ENCODE peak calls at places on chromosomes 6 and 20, in ten cellular contexts. B is MV-4-11; T is Peyer's patch; F is HTR-8/SVneo; N is hepatocyte; S is uterus; I is stimulated activated CD8-positive, alpha-beta memory T cell treated with anti-CD3 and anti-CD28 coated beads, Interleukin-12 subunit alpha, Interleukin-12 subunit beta, amount 100 ng/mL, for 4 hours; W is activated gamma-delta T cell treated with Interleukin-2 at 50 U/mL for 16 hours; Z is hippocampal formation; E is HS-5. U is an unnamed sample.
A peak's percentile ranks its signal among the peaks of the same experiment; 100 is the strongest.

GRCh38 chr6:39791311-39791710 is 865 bp upstream of the DAAM2 start:
- DNase-seq in B (no peak), T (no peak), F (no peak), N (no peak), S (no peak), I (no peak), W (no peak), Z (peak; percentile 56), E (no peak), U (no peak)

GRCh38 chr6:34295721-34296120 is 46.9 kb upstream of the SMIM29 start:
- DNase-seq in B (no peak), T (no peak), F (no peak), N (no peak), S (no peak), I (no peak), W (no peak), Z (no peak), E (no peak), U (no peak)

GRCh38 chr20:9627219-9627618 is 112.8 kb downstream of the LAMP5 start:
- DNase-seq in B (no peak), T (no peak), F (no peak), N (no peak), S (no peak), I (no peak), W (no peak), Z (no peak), E (no peak), U (no peak)

GRCh38 chr6:41209547-41209951 is 8.6 kb upstream of the TREML2 start:
- DNase-seq in B (no peak), T (no peak), F (no peak), N (peak; percentile 35), S (no peak), I (no peak), W (no peak), Z (no peak), E (no peak), U (no peak)

GRCh38 chr6:107101661-107102413 is 13.5 kb downstream of the BEND3 start:
- DNase-seq in B (no peak), T (peak; percentile 13), F (no peak), N (no peak), S (no peak), I (no peak), W (no peak), Z (no peak), E (no peak), U (no peak)

GRCh38 chr6:26593278-26594127 is 3.2 kb upstream of the ABT1 start:
- DNase-seq in B (peak; percentile 52), T (no peak), F (no peak), N (no peak), S (no peak), I (no peak), W (no peak), Z (no peak), E (no peak), U (no peak)

GRCh38 chr20:2631228-2631627 is 21.2 kb upstream of the NOP56 start:
- DNase-seq in B (no peak), T (no peak), F (no peak), N (no peak), S (no peak), I (no peak), W (no peak), Z (no peak), E (no peak), U (no peak)

GRCh38 chr6:37456126-37456525 is 23.1 kb downstream of the CMTR1 start:
- DNase-seq in B (no peak), T (no peak), F (no peak), N (no peak), S (no peak), I (no peak), W (no peak), Z (no peak), E (peak; percentile 83), U (no peak)

GRCh38 chr6:105798057-105798456 is 288.1 kb upstream of the PRDM1 start:
- DNase-seq in B (no peak), T (no peak), F (no peak), N (no peak), S (peak; percentile 31), I (no peak), W (no peak), Z (no peak), E (no peak), U (no peak)

GRCh38 chr6:38248500-38249234 is 391.1 kb downstream of the BTBD9 start:
- DNase-seq in B (no peak), T (no peak), F (peak; percentile 68), N (no peak), S (no peak), I (no peak), W (no peak), Z (no peak), E (no peak), U (no peak)

GRCh38 chr6:89692256-89692655 is 53.7 kb upstream of the LYRM2 start:
- DNase-seq in B (no peak), T (no peak), F (no peak), N (no peak), S (no peak), I (no peak), W (no peak), Z (no peak), E (no peak), U (no peak)

GRCh38 chr6:29014729-29015608 is 9.9 kb upstream of the ZNF311 start:
- DNase-seq in B (no peak), T (no peak), F (no peak), N (no peak), S (no peak), I (no peak), W (no peak), Z (no peak), E (no peak), U (no peak)

GRCh38 chr20:25867776-25868649 is 171.4 kb upstream of the ZNF337 start:
- DNase-seq in B (no peak), T (peak; percentile 72), F (no peak), N (peak; percentile 64), S (peak; percentile 74), I (no peak), W (no peak), Z (peak; percentile 80), E (no peak), U (peak; percentile 38)

GRCh38 chr20:63908008-63908682 is 13.2 kb downstream of the DNAJC5 start:
- DNase-seq in B (peak; percentile 29), T (peak; percentile 89), F (no peak), N (peak; percentile 49), S (no peak), I (no peak), W (no peak), Z (no peak), E (no peak), U (no peak)

GRCh38 chr20:12925214-12925755 is 83.5 kb upstream of the SPTLC3 start:
- DNase-seq in B (peak; percentile 91), T (peak; percentile 52), F (peak; percentile 48), N (peak; percentile 87), S (peak; percentile 28), I (no peak), W (peak; percentile 12), Z (peak; percentile 90), E (peak; percentile 49), U (no peak)

GRCh38 chr6:52724041-52724405 is 39.3 kb downstream of the GSTA2 start:
- DNase-seq in B (no peak), T (no peak), F (no peak), N (no peak), S (no peak), I (no peak), W (no peak), Z (no peak), E (no peak), U (no peak)

GRCh38 chr6:37306026-37306425 is 47.8 kb upstream of the RNF8 start:
- DNase-seq in B (no peak), T (no peak), F (no peak), N (no peak), S (no peak), I (no peak), W (no peak), Z (no peak), E (no peak), U (no peak)

GRCh38 chr6:16759181-16759645 is 2.0 kb downstream of the ATXN1 start:
- DNase-seq in B (no peak), T (no peak), F (no peak), N (peak; percentile 13), S (no peak), I (no peak), W (no peak), Z (peak; percentile 69), E (no peak), U (no peak)

GRCh38 chr6:139117734-139118133 is 17.1 kb upstream of the HECA start:
- DNase-seq in B (no peak), T (no peak), F (no peak), N (no peak), S (no peak), I (no peak), W (no peak), Z (no peak), E (no peak), U (no peak)

GRCh38 chr20:63230800-63231268 is 4.9 kb upstream of the BIRC7 start:
- DNase-seq in B (no peak), T (peak; percentile 60), F (no peak), N (peak; percentile 87), S (peak; percentile 40), I (no peak), W (no peak), Z (peak; percentile 45), E (no peak), U (no peak)

GRCh38 chr6:150204705-150205472 is 62.0 kb downstream of the PPP1R14C start:
- DNase-seq in B (peak; percentile 59), T (no peak), F (no peak), N (no peak), S (no peak), I (no peak), W (no peak), Z (no peak), E (no peak), U (no peak)

U was measured in activated B cell treated with CpG ODN at 0.5 μM for 24 hours.